ENCODE peak calls at places on chromosomes 1 and 21, in ten cellular contexts. R is iPS DF 6.9, A is left lung, T is astrocyte of the cerebellum, V is OCI-LY7, H is brain microvascular endothelial cell, M is lower lobe of right lung, U is GM23338, P is SJSA1, F is H7. E is an unnamed sample.

GRCh38 chr1:38577385-38577784 is 282.2 kb downstream of the RRAGC start:
- DNase-seq in R (no peak), A (no peak), T (no peak), V (no peak), H (no peak), M (no peak), U (no peak), P (no peak), F (no peak), E (no peak)

GRCh38 chr1:107141491-107142369 is 891 bp downstream of the NTNG1 start:
- DNase-seq in R (no peak), A (peak), T (peak), V (peak), H (peak), M (peak), U (peak), P (peak), F (peak), E (peak)

GRCh38 chr1:234842726-234843641 is 233.0 kb upstream of the IRF2BP2 start:
- DNase-seq in R (no peak), A (no peak), T (no peak), V (peak), H (no peak), M (no peak), U (no peak), P (no peak), F (no peak), E (no peak)

GRCh38 chr1:233025156-233025555 is 74.7 kb downstream of the NTPCR start:
- DNase-seq in R (peak), A (no peak), T (peak), V (peak), H (peak), M (no peak), U (peak), P (peak), F (peak), E (no peak)

GRCh38 chr1:156832434-156832833 is 15.8 kb upstream of the SH2D2A start:
- DNase-seq in R (no peak), A (no peak), T (no peak), V (no peak), H (no peak), M (no peak), U (peak), P (no peak), F (no peak), E (no peak)

GRCh38 chr21:21688877-21689276 is 690.7 kb downstream of the NCAM2 start:
- DNase-seq in R (peak), A (peak), T (peak), V (no peak), H (no peak), M (no peak), U (peak), P (no peak), F (peak), E (no peak)

GRCh38 chr1:23590058-23590783 is 30.9 kb upstream of the ID3 start:
- DNase-seq in R (no peak), A (no peak), T (no peak), V (peak), H (no peak), M (no peak), U (no peak), P (no peak), F (no peak), E (no peak)

GRCh38 chr21:33924079-33924765 is 8.6 kb upstream of the ATP5PO start:
- DNase-seq in R (peak), A (peak), T (peak), V (peak), H (peak), M (peak), U (peak), P (peak), F (peak), E (peak)

GRCh38 chr1:176639136-176639535 is 176.2 kb downstream of the PAPPA2 start:
- DNase-seq in R (peak), A (no peak), T (no peak), V (no peak), H (no peak), M (no peak), U (peak), P (no peak), F (no peak), E (no peak)

GRCh38 chr1:159854693-159855192 is 7.7 kb downstream of the VSIG8 start:
- DNase-seq in R (no peak), A (peak), T (no peak), V (no peak), H (peak), M (peak), U (peak), P (peak), F (peak), E (no peak)

GRCh38 chr1:45065083-45065482 is 53.0 kb downstream of the UROD start:
- DNase-seq in R (no peak), A (no peak), T (no peak), V (no peak), H (no peak), M (no peak), U (no peak), P (no peak), F (no peak), E (no peak)

GRCh38 chr1:201933840-201934430 is 12.4 kb downstream of the LMOD1 start:
- DNase-seq in R (no peak), A (no peak), T (no peak), V (no peak), H (no peak), M (no peak), U (no peak), P (peak), F (no peak), E (no peak)

GRCh38 chr21:45662623-45663015 is 19.1 kb downstream of the PCBP3 start:
- DNase-seq in R (no peak), A (no peak), T (no peak), V (no peak), H (no peak), M (no peak), U (no peak), P (no peak), F (no peak), E (no peak)

GRCh38 chr1:93798301-93798700 is 80.7 kb downstream of the DNTTIP2 start:
- DNase-seq in R (no peak), A (no peak), T (peak), V (no peak), H (peak), M (no peak), U (no peak), P (peak), F (no peak), E (peak)

GRCh38 chr21:25934771-25935224 is 200.0 kb downstream of the GABPA start:
- DNase-seq in R (no peak), A (no peak), T (peak), V (no peak), H (peak), M (peak), U (no peak), P (peak), F (no peak), E (peak)

GRCh38 chr1:206955476-206956312 is 9.4 kb upstream of the PIGR start:
- DNase-seq in R (no peak), A (no peak), T (no peak), V (no peak), H (no peak), M (no peak), U (no peak), P (no peak), F (no peak), E (peak)

GRCh38 chr1:181655756-181656155 is 172.4 kb downstream of the CACNA1E start:
- DNase-seq in R (no peak), A (no peak), T (peak), V (no peak), H (no peak), M (no peak), U (no peak), P (no peak), F (no peak), E (no peak)

GRCh38 chr1:242738702-242739225 is 214.3 kb upstream of the PLD5 start:
- DNase-seq in R (no peak), A (no peak), T (no peak), V (no peak), H (no peak), M (no peak), U (no peak), P (no peak), F (no peak), E (no peak)

GRCh38 chr1:177646757-177647730 is 322.8 kb downstream of the SEC16B start:
- DNase-seq in R (no peak), A (no peak), T (no peak), V (no peak), H (no peak), M (no peak), U (peak), P (no peak), F (no peak), E (no peak)

GRCh38 chr1:170685166-170685565 is 21.2 kb downstream of the PRRX1 start:
- DNase-seq in R (no peak), A (no peak), T (no peak), V (no peak), H (peak), M (no peak), U (no peak), P (no peak), F (no peak), E (no peak)
- H3K4me3 ChIP-seq in R (no peak), A (no peak), T (no peak), V (no peak), H (no peak), M (no peak), U (no peak), P (no peak), F (no peak), E (no peak)

DNA sequence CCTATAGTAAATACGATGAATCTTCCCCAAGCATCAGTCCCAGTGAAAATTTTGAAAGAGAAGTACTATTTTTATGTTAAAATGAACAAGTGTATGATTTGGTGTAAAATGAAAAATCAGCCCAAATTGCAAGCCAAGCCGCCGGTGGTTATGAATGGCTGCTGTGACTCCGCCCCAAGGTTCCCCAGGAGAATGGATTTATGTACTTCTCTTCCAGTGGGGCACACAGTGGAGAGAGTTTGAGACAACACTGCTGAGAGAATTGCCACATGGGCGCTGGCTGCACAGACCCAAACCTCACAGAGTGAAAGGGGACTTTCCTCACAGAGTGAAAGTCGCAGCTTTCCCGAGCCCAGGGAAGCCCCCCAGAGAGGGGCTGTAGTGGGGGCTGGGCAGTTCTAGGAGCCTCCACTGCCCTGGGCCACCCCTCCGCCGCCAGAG is 24.0 kb downstream of the CDK18 start:
- DNase-seq in R (no peak), A (no peak), T (no peak), V (no peak), H (no peak), M (no peak), U (no peak), P (peak), F (no peak), E (no peak)
- H3K4me3 ChIP-seq in R (no peak), A (no peak), T (peak), V (no peak), H (no peak), M (peak), U (peak), P (no peak), F (no peak), E (no peak)

GRCh38 chr1:85571830-85572229 is 8.7 kb upstream of the CCN1 start:
- DNase-seq in R (no peak), A (no peak), T (no peak), V (no peak), H (no peak), M (no peak), U (no peak), P (no peak), F (no peak), E (no peak)
- H3K4me3 ChIP-seq in R (no peak), A (no peak), T (no peak), V (no peak), H (no peak), M (no peak), U (no peak), P (no peak), F (no peak), E (no peak)

GRCh38 chr1:228284148-228284495 is 76.3 kb downstream of the OBSCN start:
- DNase-seq in R (no peak), A (no peak), T (no peak), V (no peak), H (no peak), M (no peak), U (no peak), P (no peak), F (no peak), E (no peak)

GRCh38 chr1:228282329-228283042 is 74.6 kb downstream of the OBSCN start:
- DNase-seq in R (no peak), A (peak), T (no peak), V (no peak), H (no peak), M (peak), U (no peak), P (no peak), F (peak), E (no peak)

GRCh38 chr1:228283043-228283371 is 75.2 kb downstream of the OBSCN start:
- DNase-seq in R (no peak), A (peak), T (no peak), V (no peak), H (no peak), M (peak), U (peak), P (no peak), F (peak), E (no peak)

GRCh38 chr1:228284521-228284920 is 76.7 kb downstream of the OBSCN start:
- DNase-seq in R (no peak), A (peak), T (no peak), V (no peak), H (no peak), M (no peak), U (no peak), P (no peak), F (no peak), E (no peak)

DNA sequence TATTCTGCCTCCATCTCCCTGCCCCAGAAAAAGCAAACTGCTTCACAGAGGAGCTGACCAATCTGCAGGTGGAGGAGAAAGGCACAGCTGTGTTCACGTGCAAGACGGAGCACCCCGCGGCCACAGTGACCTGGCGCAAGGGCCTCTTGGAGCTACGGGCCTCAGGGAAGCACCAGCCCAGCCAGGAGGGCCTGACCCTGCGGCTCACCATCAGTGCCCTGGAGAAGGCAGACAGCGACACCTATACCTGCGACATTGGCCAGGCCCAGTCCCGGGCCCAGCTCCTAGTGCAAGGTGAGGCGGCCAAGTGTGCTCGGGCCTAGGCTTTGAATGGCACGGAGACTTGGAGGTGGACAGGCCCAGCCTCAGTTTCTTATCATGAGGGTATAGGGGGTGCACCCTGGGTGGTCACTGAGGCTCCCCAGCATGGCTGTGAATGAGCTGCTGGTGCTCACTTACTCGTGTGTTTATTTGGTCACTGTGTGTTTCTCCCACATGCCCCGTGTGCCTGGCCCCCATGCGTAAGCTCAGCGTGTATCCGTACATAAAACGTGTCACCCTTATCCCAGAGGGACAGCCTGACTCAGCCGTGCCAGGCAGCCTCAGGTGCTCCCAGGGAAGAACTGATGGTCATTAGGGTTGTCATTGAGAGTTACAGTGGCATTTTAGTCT is 75.8 kb downstream of the OBSCN start:
- DNase-seq in R (no peak), A (peak), T (no peak), V (no peak), H (no peak), M (peak), U (no peak), P (no peak), F (peak), E (no peak)
- H3K4me3 ChIP-seq in R (no peak), A (no peak), T (no peak), V (no peak), H (no peak), M (no peak), U (no peak), P (no peak), F (no peak), E (no peak)